ENCODE peak calls at places on chromosomes 11 and 22, in five cellular contexts. O is esophagus squamous epithelium, W is NCI-H748 treated with DMSO at 0.1 percent for 48 hours, K is hepatocyte, V is T-helper 1 cell. U is an unnamed sample.

GRCh38 chr11:34627197-34627596 is 6.3 kb downstream of the EHF start:
- DNase-seq in O (no peak), W (no peak), K (no peak), V (no peak), U (no peak)

GRCh38 chr22:44440224-44441160 is 57.5 kb downstream of the RTL6 start:
- DNase-seq in O (no peak), W (no peak), K (no peak), V (no peak), U (no peak)

GRCh38 chr11:17855531-17856290 is 121.1 kb downstream of the KCNC1 start:
- DNase-seq in O (no peak), W (no peak), K (no peak), V (no peak), U (no peak)

GRCh38 chr11:25327656-25328055 is 830.8 kb downstream of the LUZP2 start:
- DNase-seq in O (no peak), W (no peak), K (no peak), V (no peak), U (no peak)

GRCh38 chr11:36219996-36220395 is 69.2 kb downstream of the COMMD9 start:
- DNase-seq in O (no peak), W (no peak), K (no peak), V (no peak), U (no peak)

GRCh38 chr22:19361501-19362103 is 69.9 kb downstream of the HIRA start:
- DNase-seq in O (no peak), W (no peak), K (no peak), V (no peak), U (no peak)

GRCh38 chr11:15748673-15749190 is 607.6 kb downstream of the SOX6 start:
- DNase-seq in O (no peak), W (no peak), K (no peak), V (no peak), U (no peak)

GRCh38 chr11:82907376-82907775 is 5.8 kb downstream of the DDIAS start:
- DNase-seq in O (no peak), W (no peak), K (no peak), V (no peak), U (no peak)

GRCh38 chr11:44535201-44535980 is 30.1 kb upstream of the CD82 start:
- DNase-seq in O (no peak), W (no peak), K (no peak), V (no peak), U (no peak)

GRCh38 chr11:47889714-47890441 is 41.7 kb upstream of the NUP160 start:
- DNase-seq in O (no peak), W (no peak), K (no peak), V (no peak), U (no peak)

GRCh38 chr11:96061730-96062524 is 138.0 kb upstream of the MTMR2 start:
- DNase-seq in O (no peak), W (no peak), K (peak; percentile 51), V (no peak), U (no peak)

GRCh38 chr11:36586543-36586942 is 7.8 kb upstream of the IFTAP start:
- DNase-seq in O (no peak), W (no peak), K (no peak), V (no peak), U (no peak)

GRCh38 chr11:12200359-12201015 is 90.1 kb downstream of the MICAL2 start:
- DNase-seq in O (no peak), W (no peak), K (peak; percentile 50), V (no peak), U (no peak)

GRCh38 chr11:130535530-130535929 is 87.1 kb downstream of the ADAMTS15 start:
- DNase-seq in O (no peak), W (no peak), K (no peak), V (no peak), U (no peak)

U was measured in NCI-H2081 treated with DMSO at 0.1 percent for 48 hours.